ENCODE peak calls at places on chromosomes 7 and 10, in nine cellular contexts. I is pancreas; E is HFFc6; K is foreskin fibroblast; Z is ovary; B is fibroblast of lung; J is CD8-positive, alpha-beta T cell; H is GM10248; A is GM13977. P is an unnamed sample.

GRCh38 chr10:89213191-89213808 is 6.2 kb upstream of the CH25H start:
- DNase-seq in I (no peak), E (peak; percentile 44), K (peak; percentile 48), Z (no peak), B (peak; percentile 44), J (no peak), H (peak; percentile 42), A (peak; percentile 39), P (no peak)

GRCh38 chr10:102775201-102775972 is 31.6 kb downstream of the WBP1L start:
- DNase-seq in I (no peak), E (no peak), K (no peak), Z (peak; percentile 61), B (no peak), J (no peak), H (no peak), A (no peak), P (no peak)

GRCh38 chr7:140696024-140696678 is 357 bp upstream of the NDUFB2 start:
- DNase-seq in I (no peak), E (peak; percentile 89), K (peak; percentile 91), Z (peak; percentile 97), B (peak; percentile 91), J (peak; percentile 88), H (peak; percentile 95), A (peak; percentile 95), P (no peak)

GRCh38 chr10:119448579-119449209 is 93.8 kb downstream of the RGS10 start:
- DNase-seq in I (no peak), E (no peak), K (no peak), Z (no peak), B (no peak), J (no peak), H (no peak), A (no peak), P (no peak)

GRCh38 chr10:125084191-125085186 is 75.9 kb downstream of the CTBP2 start:
- DNase-seq in I (peak; percentile 95), E (peak; percentile 91), K (peak; percentile 92), Z (peak; percentile 83), B (peak; percentile 95), J (no peak), H (no peak), A (no peak), P (no peak)

GRCh38 chr10:121873236-121873635 is 54.6 kb downstream of the ATE1 start:
- DNase-seq in I (no peak), E (no peak), K (no peak), Z (no peak), B (peak; percentile 44), J (no peak), H (no peak), A (no peak), P (no peak)

GRCh38 chr10:7475046-7475860 is 64.4 kb upstream of the SFMBT2 start:
- DNase-seq in I (no peak), E (no peak), K (no peak), Z (peak; percentile 69), B (peak; percentile 8), J (no peak), H (no peak), A (no peak), P (no peak)

GRCh38 chr10:88553116-88553752 is 29.9 kb downstream of the RNLS start:
- DNase-seq in I (no peak), E (peak; percentile 75), K (peak; percentile 83), Z (peak; percentile 40), B (peak; percentile 73), J (peak; percentile 7), H (peak; percentile 60), A (peak; percentile 43), P (no peak)

GRCh38 chr7:18936265-18936664 is 181.2 kb downstream of the TWIST1 start:
- DNase-seq in I (no peak), E (no peak), K (peak; percentile 31), Z (no peak), B (no peak), J (no peak), H (no peak), A (no peak), P (no peak)

GRCh38 chr10:129764011-129764900 is 199.8 kb downstream of the EBF3 start:
- DNase-seq in I (peak; percentile 28), E (no peak), K (no peak), Z (no peak), B (no peak), J (no peak), H (no peak), A (no peak), P (peak; percentile 9)

GRCh38 chr7:135666836-135667235 is 4.5 kb downstream of the STMP1 start:
- DNase-seq in I (no peak), E (no peak), K (no peak), Z (no peak), B (no peak), J (no peak), H (no peak), A (no peak), P (no peak)

GRCh38 chr7:953547-954327 is 743 bp downstream of the ADAP1 start:
- DNase-seq in I (peak; percentile 69), E (no peak), K (no peak), Z (no peak), B (peak; percentile 26), J (no peak), H (no peak), A (no peak), P (no peak)

GRCh38 chr10:59965899-59966650 is 59.7 kb upstream of the CCDC6 start:
- DNase-seq in I (no peak), E (no peak), K (no peak), Z (no peak), B (no peak), J (no peak), H (no peak), A (no peak), P (no peak)

GRCh38 chr10:17077905-17078289 is 51.7 kb downstream of the CUBN start:
- DNase-seq in I (no peak), E (no peak), K (no peak), Z (no peak), B (no peak), J (no peak), H (no peak), A (no peak), P (no peak)

GRCh38 chr10:98098247-98098646 is 36.2 kb upstream of the R3HCC1L start:
- DNase-seq in I (no peak), E (no peak), K (no peak), Z (no peak), B (no peak), J (no peak), H (no peak), A (no peak), P (no peak)

DNA sequence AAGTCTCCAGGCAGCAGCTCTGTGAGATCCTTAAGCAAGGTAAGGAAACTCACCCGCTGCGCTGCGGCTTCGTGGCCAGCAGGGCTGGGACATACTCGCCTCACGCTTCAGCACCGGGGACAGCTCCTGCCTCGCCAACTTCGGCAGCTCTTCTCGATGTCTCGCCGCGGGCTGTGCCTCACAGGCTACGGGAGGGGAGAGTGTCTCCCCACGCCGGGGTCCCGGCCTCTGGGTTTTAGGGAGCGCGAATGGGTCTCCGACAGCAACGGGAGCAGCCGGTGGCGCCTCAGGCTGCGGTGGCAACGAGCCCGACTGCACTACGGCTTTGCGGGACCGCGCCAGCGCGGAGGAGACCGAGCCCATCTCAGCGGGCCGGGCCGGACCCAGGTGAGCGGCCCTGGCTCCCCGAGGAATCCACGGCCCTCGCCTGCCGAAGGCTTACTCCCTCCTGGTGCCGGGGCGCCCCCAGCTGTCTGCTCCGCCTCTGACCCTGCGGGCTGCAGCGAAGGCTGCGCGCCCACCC is 62.4 kb downstream of the LSM5 start:
- DNase-seq in I (peak; percentile 89), E (peak; percentile 4), K (peak; percentile 65), Z (peak; percentile 59), B (peak; percentile 79), J (peak; percentile 33), H (peak; percentile 69), A (peak; percentile 76), P (peak; percentile 50)
- TF ChIP-seq CTCF in I (peak; percentile 30), E (no peak), K (peak; percentile 35), Z (no peak), B (peak; percentile 33), J (no peak), H (no peak), A (peak; percentile 14), P (no peak)

GRCh38 chr7:118046086-118046485 is 137.9 kb upstream of the LSM8 start:
- DNase-seq in I (no peak), E (no peak), K (no peak), Z (no peak), B (no peak), J (no peak), H (no peak), A (no peak), P (no peak)
- TF ChIP-seq CTCF in I (no peak), E (no peak), K (no peak), Z (no peak), B (no peak), J (no peak), H (no peak), A (no peak), P (no peak)

GRCh38 chr10:44306762-44307161 is 78.1 kb downstream of the CXCL12 start:
- DNase-seq in I (no peak), E (peak; percentile 17), K (no peak), Z (no peak), B (no peak), J (no peak), H (no peak), A (no peak), P (no peak)
- TF ChIP-seq CTCF in I (no peak), E (peak; percentile 75), K (peak; percentile 7), Z (no peak), B (peak; percentile 26), J (no peak), H (no peak), A (no peak), P (no peak)

GRCh38 chr7:148148456-148148855 is 442.1 kb upstream of the C7orf33 start:
- DNase-seq in I (no peak), E (no peak), K (no peak), Z (no peak), B (no peak), J (no peak), H (no peak), A (no peak), P (no peak)

GRCh38 chr7:148149730-148150129 is 440.8 kb upstream of the C7orf33 start:
- DNase-seq in I (no peak), E (no peak), K (no peak), Z (no peak), B (no peak), J (no peak), H (no peak), A (no peak), P (no peak)

GRCh38 chr7:148155826-148156225 is 434.7 kb upstream of the C7orf33 start:
- DNase-seq in I (no peak), E (no peak), K (no peak), Z (no peak), B (no peak), J (no peak), H (no peak), A (no peak), P (no peak)

GRCh38 chr7:148153611-148154010 is 437.0 kb upstream of the C7orf33 start:
- DNase-seq in I (peak; percentile 83), E (no peak), K (no peak), Z (peak; percentile 78), B (no peak), J (no peak), H (no peak), A (no peak), P (no peak)

GRCh38 chr7:148151778-148152177 is 438.8 kb upstream of the C7orf33 start:
- DNase-seq in I (no peak), E (no peak), K (no peak), Z (no peak), B (no peak), J (no peak), H (no peak), A (no peak), P (no peak)
- TF ChIP-seq CTCF in I (no peak), E (no peak), K (no peak), Z (no peak), B (no peak), J (no peak), H (no peak), A (peak; percentile 6), P (no peak)

P was measured in natural killer cell.